ENCODE peak calls at places on chromosomes 13 and 19, in seven cellular contexts. Q, X, T, M, I, O and U are unnamed samples.

GRCh38 chr19:40933025-40933424 is 51.0 kb upstream of the CYP2A7 start:
- DNase-seq in X (no peak), T (no peak), Q (no peak), M (no peak), O (no peak), I (no peak), U (no peak)

GRCh38 chr19:40585677-40586422 is 9.2 kb downstream of the SHKBP1 start:
- DNase-seq in I (no peak), M (peak; percentile 93), O (no peak), T (no peak), X (no peak), Q (no peak), U (no peak)

GRCh38 chr19:13920940-13921744 is 15.1 kb downstream of the CC2D1A start:
- DNase-seq in M (peak; percentile 90), I (no peak), T (no peak), O (no peak), Q (no peak), X (no peak), U (no peak)

GRCh38 chr13:30869491-30869890 is 36.6 kb upstream of the MEDAG start:
- DNase-seq in T (no peak), Q (no peak), I (no peak), X (no peak), O (no peak), M (no peak), U (peak; percentile 80)

GRCh38 chr19:2325261-2326046 is 2.9 kb downstream of the LSM7 start:
- DNase-seq in Q (no peak), M (no peak), O (no peak), T (no peak), I (no peak), X (no peak), U (no peak)

GRCh38 chr19:39831679-39832078 is 2.3 kb downstream of the DYRK1B start:
- DNase-seq in M (no peak), X (no peak), O (no peak), T (no peak), I (no peak), Q (no peak), U (no peak)

GRCh38 chr13:114100446-114101320 is 31.7 kb downstream of the RASA3 start:
- DNase-seq in O (no peak), M (peak; percentile 93), Q (peak; percentile 54), I (peak; percentile 20), X (no peak), T (no peak), U (peak; percentile 28)

GRCh38 chr13:20472531-20472930 is 53.1 kb downstream of the CRYL1 start:
- DNase-seq in I (no peak), X (no peak), M (no peak), Q (no peak), O (no peak), T (no peak), U (no peak)

GRCh38 chr19:42279902-42280760 is 11.1 kb downstream of the CIC start:
- DNase-seq in M (peak; percentile 100), Q (peak; percentile 89), T (peak; percentile 91), X (peak; percentile 82), O (peak; percentile 93), I (peak; percentile 95), U (peak; percentile 96)

GRCh38 chr19:27738569-27739193 is 1474.3 kb downstream of the UQCRFS1 start:
- DNase-seq in M (no peak), I (no peak), Q (no peak), T (peak; percentile 10), X (no peak), O (no peak), U (no peak)

GRCh38 chr19:55598034-55598433 is 1.3 kb downstream of the FIZ1 start:
- DNase-seq in X (no peak), O (no peak), T (no peak), I (no peak), Q (no peak), M (no peak), U (no peak)

GRCh38 chr13:19927117-19927734 is 31.3 kb upstream of the ZMYM2 start:
- DNase-seq in Q (no peak), M (peak; percentile 72), O (peak; percentile 11), T (no peak), X (no peak), I (no peak), U (no peak)

GRCh38 chr19:11737964-11738745 is 591 bp downstream of the ZNF823 start:
- DNase-seq in M (no peak), T (peak; percentile 35), Q (peak; percentile 84), I (peak; percentile 23), X (peak; percentile 24), O (peak; percentile 85), U (peak; percentile 37)

GRCh38 chr13:98488736-98489135 is 88.2 kb downstream of the STK24 start:
- DNase-seq in O (no peak), M (no peak), Q (no peak), X (no peak), I (no peak), T (no peak), U (no peak)

DNA sequence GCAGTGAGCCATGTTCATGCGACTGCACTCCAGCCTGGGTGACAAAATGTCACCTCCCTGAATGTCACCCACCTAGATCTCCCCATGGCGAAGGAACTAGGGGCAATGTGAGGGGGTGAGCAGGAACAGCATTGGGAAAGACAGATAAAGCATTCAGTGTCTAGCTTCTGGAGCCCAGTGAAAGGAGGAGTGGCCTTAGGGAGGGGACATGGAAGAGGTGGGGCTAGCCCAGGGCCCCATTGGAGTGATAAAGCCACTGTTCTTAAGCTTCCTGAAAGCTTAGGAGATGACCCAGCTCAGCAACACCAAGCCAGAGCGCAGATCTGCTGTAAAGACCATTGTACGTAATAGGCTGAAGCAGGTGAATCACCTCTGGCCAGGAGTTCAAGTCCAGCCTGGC is 13.0 kb upstream of the KCNN1 start:
- DNase-seq in M (peak; percentile 41), Q (no peak), X (no peak), O (no peak), T (no peak), I (no peak), U (no peak)
- H3K27me3 ChIP-seq in M (peaks cover 68% of the 10 kb centered on the region), Q (peaks cover 88% of the 10 kb centered on the region), X (peaks cover 50% of the 10 kb centered on the region), O (peaks cover 48% of the 10 kb centered on the region), T (peaks cover 15% of the 10 kb centered on the region), I (peaks cover 28% of the 10 kb centered on the region), U (peaks cover 3% of the 10 kb centered on the region)

GRCh38 chr19:3342246-3342645 is 24.1 kb upstream of the NFIC start:
- DNase-seq in X (no peak), I (no peak), Q (no peak), T (no peak), O (no peak), M (no peak), U (no peak)

GRCh38 chr19:3346677-3347353 is 19.6 kb upstream of the NFIC start:
- DNase-seq in T (peak; percentile 84), Q (peak; percentile 69), O (no peak), M (peak; percentile 97), X (no peak), I (peak; percentile 81), U (peak; percentile 78)

GRCh38 chr19:3345850-3346460 is 20.4 kb upstream of the NFIC start:
- DNase-seq in I (no peak), O (no peak), T (no peak), Q (no peak), X (no peak), M (peak; percentile 18), U (no peak)

GRCh38 chr19:3344608-3345598 is 21.5 kb upstream of the NFIC start:
- DNase-seq in I (peak; percentile 25), X (no peak), O (no peak), T (no peak), M (no peak), Q (no peak), U (no peak)

DNA sequence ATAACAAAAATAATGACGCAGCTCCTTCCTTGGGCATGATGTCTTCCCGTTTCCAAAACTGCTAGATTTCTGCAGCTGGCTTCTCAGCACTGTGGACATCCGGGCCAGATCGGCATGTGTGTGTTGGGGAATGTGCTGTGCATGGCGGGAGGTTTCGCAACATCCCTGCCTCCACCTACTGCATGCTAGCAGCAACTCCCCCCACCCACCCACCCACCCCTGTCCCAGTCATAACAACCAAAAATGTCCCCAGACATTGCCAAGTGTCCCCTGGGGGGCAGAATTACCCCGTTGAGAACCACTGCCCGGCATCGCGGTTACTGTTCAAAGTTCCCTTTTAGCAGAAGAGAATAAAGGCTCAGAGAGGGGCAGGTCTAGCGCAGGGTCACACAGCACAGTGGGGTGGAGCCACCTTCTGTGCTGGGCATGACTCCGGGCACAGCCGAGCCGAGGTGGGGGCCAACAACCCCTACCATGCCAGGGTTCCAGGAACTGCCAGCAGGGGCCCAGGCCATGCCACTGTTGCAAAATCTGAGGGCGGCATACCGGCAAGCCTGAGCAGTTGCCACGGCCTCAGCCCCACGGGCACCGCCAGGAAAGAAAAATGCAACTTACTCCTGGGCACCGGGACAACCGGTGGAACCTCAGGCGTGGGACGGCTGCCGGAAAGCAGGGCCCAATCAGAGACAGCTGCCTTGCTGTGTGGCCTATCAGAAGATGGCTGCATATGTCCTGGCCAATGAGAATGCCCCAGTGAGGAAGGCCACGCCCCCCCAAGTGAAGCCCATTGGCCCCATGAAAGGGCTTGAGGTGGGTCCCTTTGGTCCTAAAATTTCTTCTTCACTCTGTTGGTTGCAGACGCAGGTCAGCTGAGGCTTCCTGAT is 22.5 kb upstream of the NFIC start:
- DNase-seq in O (no peak), T (peak; percentile 97), X (peak; percentile 38), Q (peak; percentile 74), I (peak; percentile 88), M (peak; percentile 98), U (peak; percentile 97)
- TF ChIP-seq CTCF in O (no peak), T (peak; percentile 64), X (no peak), Q (no peak), I (no peak), M (no peak), U (no peak)

DNA sequence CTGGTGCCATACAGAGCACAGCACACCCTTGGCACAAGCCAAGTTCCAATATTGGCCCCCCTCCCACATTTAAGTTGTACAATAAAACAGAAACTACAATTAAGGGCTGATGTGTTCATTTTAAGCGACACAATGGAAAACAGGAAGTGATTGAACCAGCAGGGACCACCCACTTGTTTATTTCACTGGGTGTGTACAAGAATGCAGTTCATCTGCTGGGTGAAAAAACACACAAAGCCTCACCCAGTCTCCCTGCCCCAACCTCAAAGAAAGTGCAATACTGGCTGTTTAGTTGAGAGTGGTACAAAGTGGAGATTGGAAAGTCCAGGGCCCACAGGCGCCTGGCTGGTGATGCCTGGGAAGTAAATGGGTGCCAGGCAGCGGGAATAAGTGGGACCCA is 322.0 kb downstream of the ZNF536 start:
- DNase-seq in Q (no peak), X (no peak), M (no peak), I (no peak), T (no peak), O (no peak), U (no peak)
- H3K27me3 ChIP-seq in Q (peaks cover 28% of the 10 kb centered on the region), X (no peaks in the 10 kb centered on the region), M (peaks cover 17% of the 10 kb centered on the region), I (no peaks in the 10 kb centered on the region), T (no peaks in the 10 kb centered on the region), O (peaks cover 29% of the 10 kb centered on the region), U (no peaks in the 10 kb centered on the region)

DNA sequence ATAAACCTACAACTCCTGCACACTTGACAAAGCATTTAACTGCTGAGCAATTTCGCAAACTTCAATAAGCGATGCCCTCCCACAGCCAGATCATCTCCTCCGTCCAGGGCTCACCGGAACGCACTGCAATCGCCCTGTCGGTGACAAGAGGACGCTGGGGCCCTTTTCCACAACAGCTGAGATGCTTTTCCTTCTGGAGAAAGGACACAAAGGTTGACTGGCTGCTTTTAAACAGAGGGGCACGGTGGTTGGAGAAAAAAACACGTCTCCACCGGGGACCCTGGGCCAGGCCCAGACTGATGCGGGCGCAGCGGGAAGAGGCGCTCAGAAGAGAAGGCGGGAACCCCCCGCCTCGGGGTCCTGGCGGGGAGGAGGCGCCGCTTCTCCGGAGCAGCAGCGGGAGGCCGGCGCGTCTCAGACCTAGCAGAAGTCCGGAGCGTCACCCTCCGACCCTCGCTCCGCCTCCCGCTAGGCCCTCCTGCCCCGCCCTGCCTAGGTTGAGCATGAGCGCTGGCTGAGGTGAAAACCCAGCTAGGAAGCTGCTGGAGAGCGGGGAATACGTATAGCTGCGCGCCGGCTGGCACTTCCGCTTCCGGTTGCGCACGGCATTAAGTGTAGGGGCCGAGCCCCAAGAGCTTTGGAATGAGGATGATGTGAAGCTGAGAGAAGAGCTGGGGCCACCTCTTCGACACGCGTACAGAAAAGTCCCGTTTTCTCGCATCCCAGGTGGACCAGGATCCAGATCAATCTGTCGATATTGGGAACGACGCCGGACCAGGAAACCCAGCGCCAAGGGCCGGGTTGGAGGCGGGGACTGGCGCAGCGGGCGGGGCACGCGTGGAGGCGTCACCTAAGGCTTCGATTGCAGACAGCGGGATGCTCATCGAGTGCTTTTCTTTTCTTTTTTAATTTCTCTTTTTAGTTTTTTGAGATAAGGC is at the start of gene ZNF846:
- DNase-seq in M (peak; percentile 97), T (peak; percentile 92), I (peak; percentile 92), Q (peak; percentile 95), X (peak; percentile 93), O (peak; percentile 97), U (peak; percentile 95)
- TF ChIP-seq CTCF in M (no peak), T (no peak), I (no peak), Q (no peak), X (no peak), O (no peak), U (no peak)